ENCODE peak calls at places on chromosomes 16 and 17, in four cellular contexts. One of them, this sample, is unnamed.

GRCh38 chr17:81511800-81512559 is 619 bp downstream of the ACTG1 start:
- DNase-seq in hypothalamus: no peak
- DNase-seq in nephron progenitor cell: no peak
- DNase-seq in HTR-8/SVneo: no peak
- DNase-seq in this sample: peak; percentile 84

GRCh38 chr16:17467923-17468540 is 2.7 kb downstream of the XYLT1 start:
- DNase-seq in nephron progenitor cell: peak; percentile 70
- DNase-seq in hypothalamus: peak; percentile 68
- DNase-seq in HTR-8/SVneo: no peak
- DNase-seq in this sample: peak; percentile 82

GRCh38 chr17:5759501-5759925 is 175.2 kb upstream of the NLRP1 start:
- DNase-seq in HTR-8/SVneo: no peak
- DNase-seq in hypothalamus: no peak
- DNase-seq in nephron progenitor cell: no peak
- DNase-seq in this sample: no peak

GRCh38 chr17:70588003-70588402 is 418.7 kb downstream of the KCNJ2 start:
- DNase-seq in HTR-8/SVneo: no peak
- DNase-seq in hypothalamus: no peak
- DNase-seq in nephron progenitor cell: no peak
- DNase-seq in this sample: no peak

GRCh38 chr16:8641671-8642070 is 20.2 kb downstream of the METTL22 start:
- DNase-seq in HTR-8/SVneo: no peak
- DNase-seq in hypothalamus: peak; percentile 20
- DNase-seq in nephron progenitor cell: no peak
- DNase-seq in this sample: no peak

GRCh38 chr16:9141813-9142212 is 50.4 kb downstream of the HAPSTR1 start:
- DNase-seq in hypothalamus: no peak
- DNase-seq in nephron progenitor cell: no peak
- DNase-seq in HTR-8/SVneo: no peak
- DNase-seq in this sample: no peak

GRCh38 chr17:5941258-5941657 is 128.9 kb upstream of the WSCD1 start:
- DNase-seq in nephron progenitor cell: no peak
- DNase-seq in HTR-8/SVneo: no peak
- DNase-seq in hypothalamus: no peak
- DNase-seq in this sample: no peak

GRCh38 chr16:85235988-85236831 is 123.9 kb upstream of the CIBAR2 start:
- DNase-seq in hypothalamus: no peak
- DNase-seq in nephron progenitor cell: no peak
- DNase-seq in HTR-8/SVneo: no peak
- DNase-seq in this sample: peak; percentile 40

GRCh38 chr17:55750750-55751641 is at the start of gene PCTP:
- DNase-seq in HTR-8/SVneo: peak; percentile 93
- DNase-seq in hypothalamus: peak; percentile 89
- DNase-seq in nephron progenitor cell: peak; percentile 94
- DNase-seq in this sample: peak; percentile 98

GRCh38 chr16:50821586-50821985 is 79.7 kb downstream of the CYLD start:
- DNase-seq in HTR-8/SVneo: no peak
- DNase-seq in nephron progenitor cell: no peak
- DNase-seq in hypothalamus: no peak
- DNase-seq in this sample: peak; percentile 40